ENCODE peak calls at places on chromosomes 1 and 21, in ten cellular contexts. I is stimulated activated CD4-positive, alpha-beta T cell treated with anti-CD3 and anti-CD28 coated beads, Interleukin-2, amount 100 ng/mL, for 48 hours; J is progenitor cell of endocrine pancreas; U is kidney epithelial cell; M is stimulated activated CD8-positive, alpha-beta memory T cell treated with anti-CD3 and anti-CD28 coated beads, Interleukin-7, amount 100 ng/mL, for 1 hour; N is NAMALWA; E is heart right ventricle; L is hippocampal formation; T is activated CD8-positive, alpha-beta memory T cell treated with anti-CD3 and anti-CD28 coated beads for 4 hours; R is activated T-helper 1 cell treated with Interleukin-2 at 50 U/mL for 16 hours. G is an unnamed sample.

GRCh38 chr1:193697105-193697762 is 510.8 kb upstream of the B3GALT2 start:
- DNase-seq in T (no peak), N (no peak), E (no peak), J (no peak), I (no peak), M (no peak), U (no peak), R (no peak), L (no peak), G (no peak)

GRCh38 chr1:64220241-64220640 is 16.8 kb downstream of the UBE2U start:
- DNase-seq in L (no peak), J (no peak), E (no peak), I (no peak), M (no peak), R (no peak), N (no peak), U (no peak), T (no peak), G (no peak)

GRCh38 chr1:32246888-32247273 is at the start of gene FAM167B:
- DNase-seq in M (no peak), J (no peak), I (no peak), U (no peak), E (peak), N (no peak), R (no peak), L (no peak), T (no peak), G (no peak)

GRCh38 chr1:85199667-85200366 is 999 bp downstream of the SYDE2 start:
- DNase-seq in R (no peak), L (no peak), I (no peak), T (no peak), N (peak), E (no peak), J (no peak), M (no peak), U (no peak), G (no peak)

GRCh38 chr1:246151796-246152434 is 355.2 kb downstream of the SMYD3 start:
- DNase-seq in R (no peak), J (no peak), N (no peak), I (no peak), M (no peak), E (no peak), U (no peak), L (no peak), T (no peak), G (no peak)

GRCh38 chr1:9875636-9876000 is 34.5 kb downstream of the CTNNBIP1 start:
- DNase-seq in T (no peak), M (no peak), I (no peak), U (no peak), E (no peak), L (no peak), J (no peak), R (no peak), N (no peak), G (no peak)

GRCh38 chr21:46295996-46296752 is 10.0 kb downstream of the YBEY start:
- DNase-seq in N (no peak), L (peak), I (peak), E (peak), M (peak), T (peak), J (no peak), R (peak), U (no peak), G (no peak)

GRCh38 chr1:58764294-58764978 is 19.4 kb downstream of the JUN start:
- DNase-seq in E (no peak), T (no peak), R (no peak), N (no peak), I (no peak), L (no peak), J (no peak), M (no peak), U (no peak), G (no peak)

GRCh38 chr1:59043796-59044195 is 253.1 kb upstream of the FGGY start:
- DNase-seq in T (no peak), U (no peak), I (no peak), E (peak), J (no peak), R (no peak), M (no peak), L (no peak), N (no peak), G (peak)

GRCh38 chr21:36008505-36008904 is 51.8 kb downstream of the SETD4 start:
- DNase-seq in I (no peak), M (no peak), N (no peak), E (no peak), L (no peak), J (no peak), R (no peak), T (no peak), U (no peak), G (no peak)

GRCh38 chr1:31183927-31184554 is 55.6 kb downstream of the NKAIN1 start:
- DNase-seq in E (no peak), U (no peak), M (no peak), J (peak), I (peak), N (peak), T (no peak), L (no peak), R (no peak), G (no peak)

GRCh38 chr21:34774750-34775149 is 106.0 kb downstream of the CLIC6 start:
- DNase-seq in N (no peak), T (no peak), U (no peak), J (no peak), R (no peak), L (no peak), I (no peak), M (no peak), E (no peak), G (no peak)

GRCh38 chr1:26372039-26372438 is 511 bp downstream of the ZNF683 start:
- DNase-seq in U (no peak), T (no peak), E (no peak), L (no peak), R (no peak), J (no peak), M (no peak), N (no peak), I (no peak), G (no peak)

GRCh38 chr1:115343200-115343737 is 5.2 kb upstream of the NGF start:
- DNase-seq in I (no peak), N (peak), R (no peak), J (no peak), L (no peak), M (no peak), E (no peak), U (no peak), T (no peak), G (no peak)

G was measured in lung.